ENCODE peak calls at places on chromosomes 4 and X, in five cellular contexts. B is A549, D is K562, A is GM12878, C is HepG2. I is an unnamed sample.
A peak's percentile ranks its signal among the peaks of the same experiment; 100 is the strongest.

GRCh38 chr4:88526221-88526815 is 2.7 kb upstream of the PYURF start:
- DNase-seq in B (no peak), D (peak; percentile 22), A (no peak), C (no peak), I (peak; percentile 15)

GRCh38 chrX:22666441-22666840 is 333.3 kb upstream of the DDX53 start:
- DNase-seq in B (no peak), D (peak; percentile 49), A (no peak), C (peak; percentile 12), I (peak; percentile 14)

GRCh38 chr4:140756292-140757219 is at the start of gene TBC1D9:
- DNase-seq in B (peak; percentile 49), D (no peak), A (peak; percentile 25), C (peak; percentile 68), I (peak; percentile 97)

GRCh38 chr4:185145572-185145971 is 2.5 kb downstream of the SLC25A4 start:
- DNase-seq in B (no peak), D (no peak), A (no peak), C (no peak), I (no peak)

GRCh38 chr4:175882891-175883290 is 70.8 kb upstream of the GPM6A start:
- DNase-seq in B (no peak), D (no peak), A (no peak), C (no peak), I (no peak)

GRCh38 chr4:138915725-138916124 is 99.9 kb upstream of the NOCT start:
- DNase-seq in B (no peak), D (no peak), A (no peak), C (no peak), I (no peak)

GRCh38 chr4:164095313-164096110 is 601.0 kb downstream of the TMA16 start:
- DNase-seq in B (no peak), D (no peak), A (no peak), C (no peak), I (no peak)

GRCh38 chr4:89685690-89686089 is 151.3 kb downstream of the SNCA start:
- DNase-seq in B (no peak), D (no peak), A (no peak), C (no peak), I (no peak)

GRCh38 chr4:118941149-118941548 is 52.5 kb downstream of the SYNPO2 start:
- DNase-seq in B (no peak), D (no peak), A (no peak), C (peak; percentile 18), I (no peak)

GRCh38 chr4:105620640-105621323 is 68.4 kb downstream of the ARHGEF38 start:
- DNase-seq in B (peak; percentile 2), D (no peak), A (no peak), C (no peak), I (peak; percentile 3)

GRCh38 chr4:107167051-107167450 is 130.9 kb upstream of the DKK2 start:
- DNase-seq in B (no peak), D (no peak), A (no peak), C (no peak), I (no peak)

GRCh38 chrX:18668059-18668458 is 3.8 kb downstream of the RS1 start:
- DNase-seq in B (no peak), D (no peak), A (no peak), C (no peak), I (no peak)

GRCh38 chr4:150070464-150071170 is 7.6 kb upstream of the DCLK2 start:
- DNase-seq in B (no peak), D (no peak), A (no peak), C (no peak), I (no peak)

GRCh38 chr4:82746705-82747567 is 51.7 kb downstream of the SCD5 start:
- DNase-seq in B (no peak), D (no peak), A (no peak), C (peak; percentile 60), I (no peak)

GRCh38 chr4:82741188-82741587 is 57.4 kb downstream of the SCD5 start:
- DNase-seq in B (no peak), D (no peak), A (no peak), C (peak; percentile 84), I (no peak)

GRCh38 chr4:82745173-82745842 is 53.3 kb downstream of the SCD5 start:
- DNase-seq in B (no peak), D (no peak), A (no peak), C (no peak), I (no peak)

GRCh38 chr4:82748176-82748575 is 50.4 kb downstream of the SCD5 start:
- DNase-seq in B (no peak), D (no peak), A (no peak), C (no peak), I (no peak)

DNA sequence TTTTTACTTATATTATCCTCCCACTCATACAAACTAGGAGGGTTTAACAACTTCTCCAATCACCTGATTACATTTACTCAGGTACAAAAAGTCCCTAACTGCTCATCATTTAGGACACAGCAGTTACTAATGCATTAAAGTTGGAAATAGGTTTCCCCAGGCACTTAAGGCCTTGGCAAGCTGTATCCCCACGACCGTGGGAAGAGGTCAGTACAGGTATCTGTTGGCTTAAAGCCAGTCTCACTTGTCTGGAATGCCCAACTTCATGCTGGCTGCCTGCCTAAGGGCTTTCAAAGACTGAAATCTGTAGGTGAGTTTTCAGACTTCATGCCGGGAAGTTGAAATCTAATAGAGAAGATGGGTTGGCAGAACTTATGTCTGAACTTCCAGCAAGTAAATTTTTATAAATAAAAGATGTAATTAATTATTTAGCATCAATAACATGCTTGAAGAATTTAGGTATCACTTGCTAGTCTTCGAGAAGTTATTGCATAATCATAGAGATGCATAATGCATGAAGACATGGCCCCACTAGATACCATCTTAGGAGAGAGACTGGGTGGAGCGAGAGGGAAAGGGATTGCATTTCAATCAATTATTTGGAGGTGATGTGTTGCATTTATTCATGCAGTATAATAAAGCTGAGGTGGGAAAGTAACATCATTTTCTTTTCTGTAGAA is 54.2 kb downstream of the SCD5 start:
- DNase-seq in B (no peak), D (no peak), A (no peak), C (no peak), I (no peak)
- TF ChIP-seq MYC in B (no peak), D (no peak), A (no peak), C (no peak), I (no peak)

GRCh38 chr4:39565925-39566630 is 38.8 kb upstream of the UGDH start:
- DNase-seq in B (peak; percentile 20), D (no peak), A (no peak), C (no peak), I (peak; percentile 51)
- H3K27ac ChIP-seq in B (peak overlapping the region; percentile 30), D (no peak overlapping the region), A (no peak overlapping the region), C (no peak overlapping the region), I (no peak overlapping the region)

GRCh38 chr4:110854021-110854678 is 231.3 kb upstream of the PITX2 start:
- DNase-seq in B (no peak), D (no peak), A (no peak), C (no peak), I (peak; percentile 24)
- TF ChIP-seq MYC in B (no peak), D (no peak), A (no peak), C (no peak), I (no peak)

DNA sequence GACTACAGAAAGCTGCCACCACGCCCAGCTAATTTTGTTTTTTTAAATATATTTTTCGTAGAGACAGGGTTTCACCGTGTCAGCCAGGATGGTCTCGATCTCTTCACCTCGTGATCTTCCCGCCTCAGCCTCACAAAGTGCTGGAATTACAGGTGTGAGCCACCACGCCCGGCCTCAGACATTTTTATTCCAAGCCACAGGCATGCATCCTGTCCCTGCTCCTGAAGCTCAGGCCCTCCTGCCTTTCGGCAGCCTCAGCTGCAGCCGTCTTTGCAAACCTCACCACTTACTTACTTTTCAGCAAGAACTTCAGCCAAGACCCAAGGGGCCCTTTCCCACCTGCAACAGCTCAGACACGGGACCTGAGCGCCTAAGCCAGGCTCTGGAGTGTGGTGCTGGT is 26.0 kb downstream of the FAM53A start:
- DNase-seq in B (no peak), D (no peak), A (no peak), C (no peak), I (no peak)
- H3K27ac ChIP-seq in B (no peak overlapping the region), D (no peak overlapping the region), A (no peak overlapping the region), C (no peak overlapping the region), I (no peak overlapping the region)

GRCh38 chrX:53291596-53291995 is 10.2 kb upstream of the IQSEC2 start:
- DNase-seq in B (no peak), D (no peak), A (no peak), C (no peak), I (no peak)
- TF ChIP-seq MYC in B (no peak), D (no peak), A (no peak), C (no peak), I (no peak)

DNA sequence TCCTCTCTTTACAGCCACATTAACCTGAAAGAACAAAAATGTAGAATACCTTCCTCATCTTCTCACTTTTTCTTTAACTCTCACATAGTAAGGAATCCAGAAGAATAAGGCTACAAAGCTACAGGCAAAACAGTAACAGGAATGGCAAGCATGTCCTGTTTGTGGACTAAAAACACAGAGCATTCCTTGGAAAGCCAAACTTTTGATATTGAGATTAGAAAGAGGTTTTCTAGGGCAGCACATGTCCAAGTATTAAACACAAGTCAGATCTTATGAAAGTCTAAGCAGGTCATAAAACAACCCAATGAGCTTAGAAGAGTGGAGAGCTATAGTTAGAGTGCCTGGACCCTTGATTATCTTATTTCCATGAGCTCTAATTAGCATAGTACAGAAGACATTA is 58.2 kb upstream of the FAM9C start:
- DNase-seq in B (no peak), D (no peak), A (no peak), C (no peak), I (peak; percentile 51)
- H3K27ac ChIP-seq in B (peak overlapping the region; percentile 82), D (peak overlapping the region; percentile 3), A (no peak overlapping the region), C (no peak overlapping the region), I (peak overlapping the region; percentile 80)